ENCODE peak calls at places on chromosomes 3 and 15, in seven cellular contexts. E is transverse colon; W is CD8-positive, alpha-beta T cell; D is GM23338; P is tibial nerve; Y is pancreas; C is SJSA1. K is an unnamed sample.

GRCh38 chr3:1294566-1294965 is 201.7 kb downstream of the CNTN6 start:
- DNase-seq in E (no peak), Y (no peak), P (no peak), W (no peak), C (no peak), D (no peak), K (no peak)

GRCh38 chr15:45333550-45333949 is 44.8 kb downstream of the GATM start:
- DNase-seq in Y (no peak), C (no peak), P (peak), E (peak), D (no peak), W (no peak), K (no peak)

GRCh38 chr15:31399544-31400171 is 73.0 kb downstream of the KLF13 start:
- DNase-seq in E (no peak), D (no peak), P (no peak), W (no peak), C (peak), Y (no peak), K (no peak)

GRCh38 chr3:53179580-53179979 is 18.6 kb downstream of the PRKCD start:
- DNase-seq in Y (no peak), P (no peak), C (no peak), D (no peak), W (no peak), E (no peak), K (no peak)

GRCh38 chr15:98263787-98264186 is 303.3 kb downstream of the ARRDC4 start:
- DNase-seq in P (no peak), C (no peak), E (no peak), D (no peak), W (no peak), Y (no peak), K (no peak)

GRCh38 chr3:45084820-45085816 is 59.0 kb downstream of the CLEC3B start:
- DNase-seq in P (no peak), W (no peak), C (peak), Y (no peak), D (no peak), E (no peak), K (no peak)

GRCh38 chr3:117104792-117105191 is 395.2 kb downstream of the TUSC7 start:
- DNase-seq in D (peak), W (no peak), C (no peak), Y (no peak), E (no peak), P (no peak), K (no peak)

GRCh38 chr15:75042730-75043508 is 19.5 kb downstream of the PPCDC start:
- DNase-seq in P (peak), E (peak), Y (peak), C (peak), D (peak), W (peak), K (peak)

GRCh38 chr3:56787784-56788256 is 13.9 kb downstream of the ARHGEF3 start:
- DNase-seq in C (no peak), W (no peak), P (no peak), D (no peak), Y (no peak), E (no peak), K (no peak)

GRCh38 chr15:81189583-81190283 is 6.9 kb upstream of the IL16 start:
- DNase-seq in W (no peak), P (peak), E (peak), D (no peak), Y (peak), C (peak), K (peak)

GRCh38 chr3:141421639-141422319 is 53.5 kb downstream of the ZBTB38 start:
- DNase-seq in E (no peak), W (no peak), D (no peak), C (peak), P (no peak), Y (no peak), K (no peak)

GRCh38 chr3:11350374-11350773 is 78.2 kb downstream of the ATG7 start:
- DNase-seq in D (no peak), C (no peak), P (no peak), W (no peak), E (no peak), Y (no peak), K (no peak)

GRCh38 chr3:108835101-108835500 is 12.5 kb downstream of the TRAT1 start:
- DNase-seq in P (no peak), D (no peak), Y (no peak), W (no peak), C (no peak), E (no peak), K (no peak)

GRCh38 chr15:70669966-70670658 is 93.2 kb downstream of the UACA start:
- DNase-seq in C (no peak), W (no peak), Y (no peak), D (no peak), P (no peak), E (peak), K (no peak)

GRCh38 chr3:153357436-153357835 is 195.4 kb downstream of the RAP2B start:
- DNase-seq in E (no peak), C (no peak), D (no peak), P (no peak), Y (no peak), W (no peak), K (no peak)

GRCh38 chr15:51450001-51450400 is 108.5 kb downstream of the GLDN start:
- DNase-seq in P (no peak), D (no peak), E (no peak), Y (no peak), C (no peak), W (no peak), K (no peak)

GRCh38 chr3:140093742-140094141 is 158.8 kb downstream of the CLSTN2 start:
- DNase-seq in W (no peak), C (no peak), D (no peak), E (peak), Y (peak), P (peak), K (peak)

GRCh38 chr3:72273615-72274014 is 488.7 kb upstream of the PROK2 start:
- DNase-seq in W (no peak), C (peak), Y (no peak), E (no peak), P (no peak), D (peak), K (no peak)

GRCh38 chr3:56357266-56357665 is 111.0 kb downstream of the ERC2 start:
- DNase-seq in P (no peak), W (no peak), Y (no peak), E (no peak), D (peak), C (no peak), K (no peak)

GRCh38 chr3:42780892-42781700 is 8.0 kb upstream of the CCDC13 start:
- DNase-seq in Y (no peak), W (no peak), E (no peak), C (no peak), P (peak), D (peak), K (no peak)

GRCh38 chr15:88463870-88464532 is 3.2 kb downstream of the MRPL46 start:
- DNase-seq in D (no peak), P (no peak), W (no peak), Y (no peak), C (no peak), E (no peak), K (no peak)

GRCh38 chr3:147410518-147411234 is 1.5 kb downstream of the ZIC1 start:
- DNase-seq in E (no peak), D (peak), W (no peak), P (no peak), C (peak), Y (no peak), K (no peak)

GRCh38 chr15:72534522-72534921 is 60.4 kb downstream of the ARIH1 start:
- DNase-seq in D (no peak), C (no peak), Y (no peak), P (no peak), W (peak), E (no peak), K (no peak)

GRCh38 chr3:185549111-185549510 is 3.3 kb downstream of the LIPH start:
- DNase-seq in Y (peak), W (no peak), C (peak), E (no peak), P (peak), D (no peak), K (no peak)

GRCh38 chr15:79736435-79737000 is 160.3 kb downstream of the MTHFS start:
- DNase-seq in D (no peak), E (no peak), Y (no peak), C (no peak), P (no peak), W (no peak), K (no peak)

GRCh38 chr3:22156868-22157267 is 405.9 kb upstream of the ZNF385D start:
- DNase-seq in Y (no peak), D (peak), E (peak), C (no peak), W (no peak), P (no peak), K (no peak)

GRCh38 chr3:64548200-64548889 is 139.5 kb downstream of the ADAMTS9 start:
- DNase-seq in C (no peak), P (peak), Y (peak), W (no peak), E (peak), D (no peak), K (peak)

GRCh38 chr3:113746955-113747718 is at the start of gene ATP6V1A:
- DNase-seq in D (peak), E (peak), C (no peak), Y (peak), W (peak), P (no peak), K (peak)

GRCh38 chr15:58731756-58732535 is 17.6 kb downstream of the ADAM10 start:
- DNase-seq in E (no peak), C (peak), W (no peak), D (no peak), P (peak), Y (no peak), K (no peak)

GRCh38 chr3:150956376-150956775 is 16.2 kb downstream of the CLRN1 start:
- DNase-seq in P (no peak), W (no peak), C (no peak), D (no peak), Y (no peak), E (no peak), K (no peak)

DNA sequence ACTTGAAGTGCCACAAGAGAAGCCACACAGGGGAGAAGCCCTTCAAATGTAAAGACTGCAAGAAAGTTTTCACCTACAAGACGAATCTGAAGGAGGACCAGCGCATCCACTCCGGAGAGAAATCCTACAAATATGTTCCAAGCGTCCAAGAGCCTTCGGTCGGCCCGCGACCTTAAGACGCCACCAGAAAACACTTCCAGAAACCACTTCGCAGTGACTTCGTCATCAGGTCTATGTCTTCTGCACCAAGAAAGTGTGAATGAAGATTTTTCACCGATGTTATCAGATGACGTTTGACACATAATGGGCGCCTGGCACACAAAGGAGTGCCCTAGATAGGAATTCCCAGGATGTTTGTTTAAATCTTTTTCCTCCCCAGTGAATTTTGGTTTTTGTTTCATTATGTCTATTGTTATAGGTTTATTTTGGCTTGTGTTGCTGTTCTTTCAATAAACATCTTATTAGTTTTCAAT is 24.1 kb upstream of the ARPIN start:
- DNase-seq in W (no peak), E (no peak), P (no peak), C (no peak), D (no peak), Y (no peak), K (no peak)
- H3K4me3 ChIP-seq in W (no peak), E (no peak), P (no peak), C (no peak), D (no peak), Y (no peak), K (no peak)

GRCh38 chr3:190517696-190518095 is 3.8 kb downstream of the IL1RAP start:
- DNase-seq in D (no peak), E (no peak), W (no peak), P (no peak), C (no peak), Y (no peak), K (no peak)

GRCh38 chr3:190514163-190515153 is 573 bp downstream of the IL1RAP start:
- DNase-seq in P (peak), E (peak), W (peak), Y (peak), C (peak), D (peak), K (peak)

GRCh38 chr3:190512666-190513065 is 1.2 kb upstream of the IL1RAP start:
- DNase-seq in C (no peak), P (no peak), Y (no peak), W (no peak), D (no peak), E (no peak), K (no peak)

GRCh38 chr3:190516416-190516815 is 2.5 kb downstream of the IL1RAP start:
- DNase-seq in P (no peak), E (no peak), W (no peak), D (no peak), C (no peak), Y (no peak), K (no peak)

GRCh38 chr3:190513409-190514162 is at the start of gene IL1RAP:
- DNase-seq in C (peak), D (peak), P (peak), E (peak), W (peak), Y (peak), K (peak)
- H3K27ac ChIP-seq in C (peak), D (no peak), P (peak), E (peak), W (peak), Y (peak), K (peak)

DNA sequence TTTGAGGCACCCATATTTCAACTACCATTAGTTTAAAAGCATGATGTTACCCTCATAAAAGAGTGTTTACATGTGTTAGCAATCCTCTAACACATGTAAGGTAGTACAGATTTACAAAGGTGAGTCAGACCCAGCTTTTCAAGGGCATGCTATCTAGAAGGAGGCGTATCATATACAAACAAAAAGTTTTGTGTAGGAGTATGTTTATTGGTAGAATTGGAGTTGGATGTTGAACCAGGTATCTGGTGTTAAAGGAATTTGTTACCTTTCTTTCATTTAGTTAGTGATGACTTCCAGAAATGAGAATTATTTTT is 2.4 kb downstream of the HACD3 start:
- DNase-seq in Y (no peak), D (no peak), E (no peak), W (no peak), C (no peak), P (no peak), K (no peak)
- H3K4me3 ChIP-seq in Y (no peak), D (peak), E (no peak), W (no peak), C (no peak), P (no peak), K (no peak)

DNA sequence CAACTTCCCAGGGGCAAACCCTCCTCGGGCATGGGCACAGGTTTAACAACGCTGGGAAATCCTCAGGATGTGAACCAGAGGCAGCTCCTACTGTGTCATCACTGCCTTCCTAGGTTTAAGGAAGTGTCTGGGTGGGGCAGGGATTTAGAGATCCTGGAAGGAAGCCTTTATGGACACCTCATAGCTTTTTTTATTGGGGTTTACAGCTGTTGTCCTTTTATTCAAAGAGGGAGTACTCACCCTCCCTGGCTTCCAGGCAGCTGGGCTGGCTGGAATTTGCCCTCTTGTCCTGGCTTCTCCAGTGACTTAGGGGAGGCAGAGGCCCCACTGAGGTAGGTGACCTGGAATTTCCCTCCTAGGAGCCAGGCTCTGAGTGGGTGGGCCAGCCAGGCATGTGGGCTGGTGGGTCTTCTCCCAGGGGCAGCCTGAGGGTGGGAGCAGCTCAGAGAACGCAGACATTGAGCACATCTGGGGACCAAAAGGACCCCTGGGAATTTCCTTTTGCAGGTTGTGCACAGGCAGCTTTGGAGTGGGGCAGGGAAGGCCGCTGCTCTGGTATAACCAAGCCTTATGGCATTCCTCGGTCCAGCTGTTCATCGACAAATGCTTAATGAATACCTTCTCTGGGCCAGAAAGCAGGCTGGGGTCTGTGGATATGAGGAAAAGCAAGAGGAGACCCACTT is 13.5 kb upstream of the FAM3D start:
- DNase-seq in P (no peak), C (no peak), E (peak), Y (no peak), D (no peak), W (no peak), K (no peak)
- H3K27ac ChIP-seq in P (no peak), C (no peak), E (peak), Y (no peak), D (no peak), W (no peak), K (no peak)

GRCh38 chr3:142576792-142577191 is 1.7 kb downstream of the ATR start:
- DNase-seq in D (no peak), Y (no peak), C (no peak), P (no peak), W (no peak), E (no peak), K (no peak)
- H3K4me3 ChIP-seq in D (peak), Y (no peak), C (no peak), P (no peak), W (no peak), E (no peak), K (no peak)

GRCh38 chr15:35693286-35693685 is 147.3 kb upstream of the DPH6 start:
- DNase-seq in W (no peak), E (no peak), Y (no peak), D (no peak), P (no peak), C (no peak), K (no peak)
- H3K27ac ChIP-seq in W (no peak), E (no peak), Y (no peak), D (no peak), P (no peak), C (no peak), K (no peak)

GRCh38 chr15:43762824-43763223 is 13.9 kb downstream of the ELL3 start:
- DNase-seq in W (no peak), Y (no peak), P (no peak), D (no peak), C (no peak), E (no peak), K (no peak)
- H3K4me3 ChIP-seq in W (no peak), Y (no peak), P (no peak), D (no peak), C (no peak), E (no peak), K (no peak)

DNA sequence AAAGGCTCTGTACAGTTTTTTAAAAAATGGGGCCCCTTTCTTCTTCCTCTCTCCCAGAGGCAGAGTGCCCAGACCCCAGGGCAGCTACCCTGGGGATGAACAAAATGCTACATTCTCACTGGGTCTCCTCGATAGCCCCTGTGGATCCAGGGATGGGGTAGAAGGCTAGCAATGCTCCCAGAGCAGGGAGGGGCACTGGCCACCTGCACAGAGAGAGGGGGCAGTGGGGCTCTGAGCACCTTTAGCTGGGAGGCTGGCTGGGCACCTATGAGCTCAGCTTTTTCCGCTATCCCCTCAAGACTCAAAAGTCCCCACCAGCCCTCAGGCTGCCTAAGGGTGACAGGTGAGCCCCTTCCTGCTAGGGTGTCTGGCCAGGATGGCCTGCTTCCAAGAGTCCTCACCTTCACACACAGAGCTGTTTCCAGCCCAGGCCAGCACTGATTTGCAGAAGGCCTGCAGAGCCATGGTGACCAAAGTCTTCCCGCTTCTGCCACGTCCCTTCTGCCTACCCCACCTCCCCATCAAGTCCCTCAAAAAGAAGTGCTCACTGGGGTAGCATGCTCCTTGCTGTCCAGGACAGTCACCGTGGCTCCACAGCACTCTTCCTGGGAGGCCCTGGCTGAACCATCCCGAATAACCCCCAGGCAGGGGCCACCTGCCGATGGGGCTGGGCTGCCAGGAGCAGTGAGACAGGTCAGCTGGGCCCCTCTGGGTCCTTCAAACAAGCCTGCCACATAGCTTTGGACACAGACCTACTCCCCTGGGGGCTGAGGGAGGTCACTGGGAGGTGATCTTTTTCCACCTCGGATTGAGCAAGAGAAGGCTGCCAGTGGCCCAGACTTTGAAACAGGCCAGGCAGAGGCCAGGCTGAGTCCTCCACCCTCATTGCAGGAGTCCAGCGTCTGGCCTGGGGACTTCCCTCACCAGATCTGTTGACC is 20.4 kb downstream of the BMF start:
- DNase-seq in E (no peak), P (no peak), C (no peak), W (no peak), D (no peak), Y (no peak), K (no peak)
- H3K27ac ChIP-seq in E (no peak), P (peak), C (no peak), W (no peak), D (peak), Y (no peak), K (no peak)

K was measured in left lung.